ENCODE peak calls at places on chromosomes 7 and 10, in ten cellular contexts. A is left ventricle myocardium superior; B is non-pigmented ciliary epithelial cell; W is NCI-H1092; R is NCI-H524; H is mesenteric fat pad; K is activated CD4-positive, alpha-beta T cell treated with anti-CD3 and anti-CD28 coated beads, Interleukin-2, amount 50 U/mL, for 1 hour; M is gastrocnemius medialis; T is psoas muscle; C is NCI-H1417. Q is an unnamed sample.

GRCh38 chr10:120749032-120749431 is 102.1 kb upstream of the WDR11 start:
- DNase-seq in A (no peak), B (no peak), W (no peak), R (no peak), H (no peak), K (no peak), M (no peak), T (no peak), C (no peak), Q (no peak)

GRCh38 chr7:130356121-130356759 is 11.6 kb downstream of the CPA5 start:
- DNase-seq in A (no peak), B (peak; percentile 94), W (no peak), R (no peak), H (peak; percentile 90), K (no peak), M (peak; percentile 63), T (peak; percentile 81), C (no peak), Q (peak; percentile 98)

GRCh38 chr7:107953924-107954303 is 49.0 kb downstream of the LAMB1 start:
- DNase-seq in A (no peak), B (no peak), W (no peak), R (no peak), H (no peak), K (no peak), M (no peak), T (no peak), C (no peak), Q (peak; percentile 78)

GRCh38 chr7:123154231-123154860 is 45.4 kb downstream of the SLC13A1 start:
- DNase-seq in A (no peak), B (peak; percentile 50), W (peak; percentile 82), R (peak; percentile 49), H (no peak), K (no peak), M (peak; percentile 36), T (peak; percentile 42), C (peak; percentile 80), Q (peak; percentile 86)

GRCh38 chr7:15554744-15555143 is 7.1 kb downstream of the AGMO start:
- DNase-seq in A (no peak), B (no peak), W (no peak), R (no peak), H (no peak), K (no peak), M (no peak), T (no peak), C (no peak), Q (no peak)

GRCh38 chr10:132395704-132396494 is 1.1 kb upstream of the PWWP2B start:
- DNase-seq in A (peak; percentile 89), B (no peak), W (no peak), R (no peak), H (peak; percentile 94), K (peak; percentile 30), M (peak; percentile 81), T (peak; percentile 89), C (no peak), Q (no peak)

GRCh38 chr10:100807241-100808050 is 62.1 kb downstream of the PAX2 start:
- DNase-seq in A (no peak), B (no peak), W (no peak), R (no peak), H (peak; percentile 83), K (no peak), M (no peak), T (no peak), C (no peak), Q (no peak)

GRCh38 chr7:151062399-151063211 is 3.2 kb downstream of the SLC4A2 start:
- DNase-seq in A (peak; percentile 62), B (no peak), W (no peak), R (no peak), H (no peak), K (no peak), M (no peak), T (no peak), C (no peak), Q (peak; percentile 78)

GRCh38 chr7:105810556-105810955 is 65.8 kb downstream of the ATXN7L1 start:
- DNase-seq in A (no peak), B (no peak), W (no peak), R (no peak), H (no peak), K (no peak), M (no peak), T (no peak), C (no peak), Q (no peak)

GRCh38 chr10:24357344-24358021 is 148.5 kb downstream of the KIAA1217 start:
- DNase-seq in A (peak; percentile 47), B (no peak), W (no peak), R (no peak), H (no peak), K (no peak), M (no peak), T (no peak), C (no peak), Q (no peak)

GRCh38 chr10:125261491-125262186 is 101.3 kb upstream of the CTBP2 start:
- DNase-seq in A (no peak), B (no peak), W (no peak), R (no peak), H (no peak), K (no peak), M (no peak), T (no peak), C (no peak), Q (no peak)

GRCh38 chr7:132141109-132141508 is 435.2 kb downstream of the PLXNA4 start:
- DNase-seq in A (no peak), B (no peak), W (no peak), R (no peak), H (no peak), K (no peak), M (no peak), T (no peak), C (no peak), Q (no peak)

GRCh38 chr10:62627985-62628384 is 176.5 kb upstream of the ADO start:
- DNase-seq in A (no peak), B (no peak), W (no peak), R (no peak), H (no peak), K (no peak), M (no peak), T (no peak), C (no peak), Q (no peak)

GRCh38 chr7:85452674-85453073 is 265.8 kb upstream of the SEMA3D start:
- DNase-seq in A (no peak), B (no peak), W (no peak), R (no peak), H (no peak), K (no peak), M (no peak), T (no peak), C (no peak), Q (peak; percentile 49)

GRCh38 chr10:68156373-68157185 is 47.3 kb downstream of the MYPN start:
- DNase-seq in A (no peak), B (no peak), W (no peak), R (no peak), H (no peak), K (peak; percentile 58), M (peak; percentile 48), T (no peak), C (no peak), Q (peak; percentile 62)

GRCh38 chr7:17671956-17672355 is 268.3 kb downstream of the SNX13 start:
- DNase-seq in A (no peak), B (no peak), W (no peak), R (no peak), H (no peak), K (no peak), M (no peak), T (no peak), C (no peak), Q (peak; percentile 91)

GRCh38 chr10:61376908-61377368 is 76.2 kb downstream of the TMEM26 start:
- DNase-seq in A (no peak), B (no peak), W (no peak), R (no peak), H (no peak), K (no peak), M (no peak), T (peak; percentile 34), C (no peak), Q (no peak)

GRCh38 chr7:27883726-27884125 is 143.8 kb downstream of the TAX1BP1 start:
- DNase-seq in A (no peak), B (no peak), W (no peak), R (no peak), H (no peak), K (no peak), M (no peak), T (no peak), C (no peak), Q (peak; percentile 24)

GRCh38 chr10:98460837-98461499 is 14.2 kb upstream of the HPS1 start:
- DNase-seq in A (no peak), B (peak; percentile 84), W (no peak), R (no peak), H (no peak), K (no peak), M (peak; percentile 45), T (no peak), C (no peak), Q (peak; percentile 96)

GRCh38 chr10:69632516-69633199 is 2.6 kb downstream of the FAM241B start:
- DNase-seq in A (no peak), B (no peak), W (no peak), R (no peak), H (no peak), K (no peak), M (no peak), T (no peak), C (no peak), Q (no peak)

GRCh38 chr10:50242777-50243176 is 8.5 kb downstream of the ASAH2 start:
- DNase-seq in A (no peak), B (no peak), W (no peak), R (no peak), H (no peak), K (no peak), M (no peak), T (no peak), C (no peak), Q (no peak)

GRCh38 chr7:3805151-3805550 is 504.1 kb downstream of the SDK1 start:
- DNase-seq in A (no peak), B (peak; percentile 6), W (no peak), R (no peak), H (no peak), K (no peak), M (no peak), T (no peak), C (no peak), Q (peak; percentile 46)

GRCh38 chr7:21454182-21454581 is 26.3 kb downstream of the SP4 start:
- DNase-seq in A (no peak), B (no peak), W (no peak), R (no peak), H (no peak), K (no peak), M (no peak), T (no peak), C (no peak), Q (no peak)

GRCh38 chr7:151013728-151014497 is 10.4 kb downstream of the ATG9B start:
- DNase-seq in A (peak; percentile 81), B (no peak), W (peak; percentile 60), R (no peak), H (no peak), K (peak; percentile 92), M (no peak), T (peak; percentile 84), C (peak; percentile 93), Q (no peak)

GRCh38 chr7:25940086-25940906 is 211.7 kb upstream of the NFE2L3 start:
- DNase-seq in A (no peak), B (no peak), W (no peak), R (no peak), H (no peak), K (no peak), M (no peak), T (no peak), C (peak; percentile 75), Q (no peak)

GRCh38 chr7:29360633-29361625 is 166.4 kb downstream of the CHN2 start:
- DNase-seq in A (no peak), B (no peak), W (no peak), R (no peak), H (no peak), K (no peak), M (no peak), T (no peak), C (peak; percentile 19), Q (no peak)

GRCh38 chr7:134619627-134620331 is 26.9 kb upstream of the BPGM start:
- DNase-seq in A (no peak), B (peak; percentile 83), W (no peak), R (no peak), H (no peak), K (no peak), M (no peak), T (no peak), C (no peak), Q (peak; percentile 72)

GRCh38 chr7:510061-510481 is 9.6 kb downstream of the PDGFA start:
- DNase-seq in A (peak; percentile 32), B (no peak), W (no peak), R (no peak), H (no peak), K (no peak), M (no peak), T (peak; percentile 54), C (no peak), Q (no peak)